ENCODE peak calls at places on chromosomes 2 and 18, in five cellular contexts. One of them, this sample, is unnamed.

GRCh38 chr2:29106980-29107388 is 8.2 kb upstream of the CLIP4 start:
- DNase-seq in lower lobe of right lung: no peak
- DNase-seq in NCI-H187 treated with DMSO at 0.1 percent for 48 hours: no peak
- DNase-seq in NCI-H1930: peak; percentile 71
- DNase-seq in Calu3: peak; percentile 62
- DNase-seq in this sample: peak; percentile 68

GRCh38 chr2:191577611-191578010 is 100.3 kb upstream of the NABP1 start:
- DNase-seq in NCI-H187 treated with DMSO at 0.1 percent for 48 hours: no peak
- DNase-seq in lower lobe of right lung: no peak
- DNase-seq in Calu3: no peak
- DNase-seq in NCI-H1930: no peak
- DNase-seq in this sample: no peak

GRCh38 chr2:102606353-102606752 is 13.0 kb upstream of the SLC9A2 start:
- DNase-seq in lower lobe of right lung: no peak
- DNase-seq in Calu3: no peak
- DNase-seq in NCI-H1930: no peak
- DNase-seq in NCI-H187 treated with DMSO at 0.1 percent for 48 hours: no peak
- DNase-seq in this sample: no peak

GRCh38 chr18:35252466-35252865 is 11.6 kb downstream of the ZNF397 start:
- DNase-seq in Calu3: no peak
- DNase-seq in NCI-H1930: no peak
- DNase-seq in lower lobe of right lung: no peak
- DNase-seq in NCI-H187 treated with DMSO at 0.1 percent for 48 hours: no peak
- DNase-seq in this sample: no peak

GRCh38 chr18:59139291-59139614 is 431 bp upstream of the SEC11C start:
- DNase-seq in Calu3: peak; percentile 93
- DNase-seq in NCI-H187 treated with DMSO at 0.1 percent for 48 hours: peak; percentile 83
- DNase-seq in NCI-H1930: peak; percentile 93
- DNase-seq in lower lobe of right lung: peak; percentile 93
- DNase-seq in this sample: peak; percentile 91

GRCh38 chr2:38128653-38129052 is 52.7 kb upstream of the CYP1B1 start:
- DNase-seq in NCI-H1930: no peak
- DNase-seq in lower lobe of right lung: no peak
- DNase-seq in Calu3: no peak
- DNase-seq in NCI-H187 treated with DMSO at 0.1 percent for 48 hours: no peak
- DNase-seq in this sample: no peak

GRCh38 chr18:48100712-48101165 is 170.3 kb upstream of the SMAD2 start:
- DNase-seq in lower lobe of right lung: no peak
- DNase-seq in NCI-H187 treated with DMSO at 0.1 percent for 48 hours: peak; percentile 62
- DNase-seq in NCI-H1930: no peak
- DNase-seq in Calu3: no peak
- DNase-seq in this sample: no peak

GRCh38 chr18:62437520-62438329 is 85.1 kb upstream of the ZCCHC2 start:
- DNase-seq in NCI-H187 treated with DMSO at 0.1 percent for 48 hours: no peak
- DNase-seq in Calu3: no peak
- DNase-seq in lower lobe of right lung: peak; percentile 64
- DNase-seq in NCI-H1930: no peak
- DNase-seq in this sample: no peak

GRCh38 chr2:66869076-66869475 is 434.2 kb downstream of the MEIS1 start:
- DNase-seq in NCI-H187 treated with DMSO at 0.1 percent for 48 hours: no peak
- DNase-seq in NCI-H1930: no peak
- DNase-seq in Calu3: no peak
- DNase-seq in lower lobe of right lung: no peak
- DNase-seq in this sample: no peak

GRCh38 chr18:6561029-6561861 is 146.5 kb upstream of the L3MBTL4 start:
- DNase-seq in NCI-H1930: no peak
- DNase-seq in Calu3: no peak
- DNase-seq in lower lobe of right lung: peak; percentile 79
- DNase-seq in NCI-H187 treated with DMSO at 0.1 percent for 48 hours: no peak
- DNase-seq in this sample: no peak